ENCODE peak calls at places on chromosomes 12 and 14, in nine cellular contexts. C, P, X, B, J, E, H, M and D are unnamed samples.
A peak's percentile ranks its signal among the peaks of the same experiment; 100 is the strongest.

GRCh38 chr14:23694085-23694975 is 58.2 kb downstream of the DHRS2 start:
- DNase-seq in C (no peak), P (no peak), X (no peak), B (no peak), J (no peak), E (no peak), H (no peak), M (no peak), D (no peak)

GRCh38 chr14:56816575-56817391 is 6.5 kb upstream of the OTX2 start:
- DNase-seq in C (no peak), P (no peak), X (no peak), B (no peak), J (no peak), E (no peak), H (no peak), M (peak; percentile 55), D (no peak)

GRCh38 chr12:6778571-6779550 is 6.5 kb downstream of the LAG3 start:
- DNase-seq in C (peak; percentile 98), P (peak; percentile 94), X (peak; percentile 95), B (peak; percentile 83), J (peak; percentile 90), E (peak; percentile 84), H (peak; percentile 85), M (peak; percentile 92), D (peak; percentile 75)

GRCh38 chr12:51915003-51915625 is 7.8 kb downstream of the ACVRL1 start:
- DNase-seq in C (no peak), P (no peak), X (peak; percentile 16), B (no peak), J (no peak), E (no peak), H (no peak), M (peak; percentile 22), D (no peak)

GRCh38 chr12:95674631-95675030 is 115.9 kb downstream of the NTN4 start:
- DNase-seq in C (no peak), P (no peak), X (no peak), B (no peak), J (no peak), E (no peak), H (no peak), M (peak; percentile 63), D (peak; percentile 7)

GRCh38 chr12:53729659-53730058 is 2.4 kb upstream of the CALCOCO1 start:
- DNase-seq in C (no peak), P (no peak), X (no peak), B (no peak), J (no peak), E (no peak), H (no peak), M (no peak), D (no peak)

GRCh38 chr12:46900734-46901463 is 75.1 kb upstream of the SLC38A4 start:
- DNase-seq in C (no peak), P (no peak), X (no peak), B (no peak), J (no peak), E (no peak), H (no peak), M (no peak), D (no peak)

GRCh38 chr12:51818567-51819300 is 29.8 kb downstream of the FIGNL2 start:
- DNase-seq in C (no peak), P (no peak), X (no peak), B (no peak), J (no peak), E (no peak), H (no peak), M (no peak), D (no peak)

GRCh38 chr14:69252851-69253250 is 7.1 kb upstream of the GALNT16 start:
- DNase-seq in C (no peak), P (no peak), X (no peak), B (no peak), J (no peak), E (no peak), H (no peak), M (no peak), D (no peak)

GRCh38 chr12:57739387-57739786 is 845 bp upstream of the AGAP2 start:
- DNase-seq in C (no peak), P (no peak), X (no peak), B (no peak), J (no peak), E (no peak), H (no peak), M (no peak), D (no peak)

GRCh38 chr14:101588990-101589389 is 27.7 kb downstream of the DIO3 start:
- DNase-seq in C (no peak), P (no peak), X (no peak), B (no peak), J (no peak), E (no peak), H (no peak), M (peak; percentile 24), D (no peak)

GRCh38 chr14:50865677-50866076 is 6.2 kb upstream of the ABHD12B start:
- DNase-seq in C (no peak), P (no peak), X (no peak), B (no peak), J (no peak), E (no peak), H (no peak), M (no peak), D (no peak)

GRCh38 chr14:26454105-26454504 is 143.7 kb downstream of the NOVA1 start:
- DNase-seq in C (no peak), P (no peak), X (no peak), B (no peak), J (no peak), E (no peak), H (no peak), M (no peak), D (no peak)

GRCh38 chr14:53663709-53664108 is 292.9 kb downstream of the BMP4 start:
- DNase-seq in C (no peak), P (no peak), X (peak; percentile 31), B (no peak), J (no peak), E (no peak), H (no peak), M (no peak), D (no peak)

GRCh38 chr14:71726639-71727085 is 205.6 kb upstream of the RGS6 start:
- DNase-seq in C (no peak), P (no peak), X (no peak), B (no peak), J (no peak), E (no peak), H (no peak), M (no peak), D (no peak)

GRCh38 chr14:70156602-70157001 is 32.1 kb downstream of the SLC8A3 start:
- DNase-seq in C (no peak), P (no peak), X (no peak), B (no peak), J (no peak), E (no peak), H (no peak), M (no peak), D (no peak)

GRCh38 chr12:57632369-57632897 is 568 bp downstream of the B4GALNT1 start:
- DNase-seq in C (no peak), P (peak; percentile 30), X (no peak), B (no peak), J (no peak), E (no peak), H (peak; percentile 28), M (peak; percentile 66), D (no peak)

GRCh38 chr12:111412007-111412829 is 6.5 kb downstream of the SH2B3 start:
- DNase-seq in C (no peak), P (no peak), X (peak; percentile 67), B (no peak), J (no peak), E (no peak), H (no peak), M (peak; percentile 42), D (no peak)

GRCh38 chr12:56878010-56878339 is 56.2 kb downstream of the SDR9C7 start:
- DNase-seq in C (no peak), P (no peak), X (no peak), B (no peak), J (no peak), E (no peak), H (no peak), M (no peak), D (no peak)